ENCODE peak calls at places on chromosomes 16 and 17, in four cellular contexts. One of them, this sample, is unnamed.

GRCh38 chr17:223723-224471 is 42.4 kb upstream of the DOC2B start:
- DNase-seq in fibroblast of lung: no peak
- DNase-seq in HFFc6: no peak
- DNase-seq in ascending aorta: no peak
- DNase-seq in this sample: no peak

GRCh38 chr17:35345926-35346771 is 27.3 kb downstream of the SLFN11 start:
- DNase-seq in fibroblast of lung: peak; percentile 33
- DNase-seq in HFFc6: peak; percentile 68
- DNase-seq in ascending aorta: no peak
- DNase-seq in this sample: peak; percentile 38

GRCh38 chr16:23836404-23837291 is 865 bp downstream of the PRKCB start:
- DNase-seq in fibroblast of lung: no peak
- DNase-seq in HFFc6: no peak
- DNase-seq in ascending aorta: no peak
- DNase-seq in this sample: no peak

GRCh38 chr17:60604686-60605334 is 4.8 kb downstream of the PPM1D start:
- DNase-seq in fibroblast of lung: peak; percentile 88
- DNase-seq in HFFc6: peak; percentile 70
- DNase-seq in ascending aorta: peak; percentile 24
- DNase-seq in this sample: peak; percentile 44

GRCh38 chr17:27540300-27541105 is 84.3 kb downstream of the KSR1 start:
- DNase-seq in fibroblast of lung: peak; percentile 100
- DNase-seq in HFFc6: peak; percentile 81
- DNase-seq in ascending aorta: peak; percentile 69
- DNase-seq in this sample: peak; percentile 100

GRCh38 chr17:62652251-62653001 is 25.0 kb downstream of the MRC2 start:
- DNase-seq in fibroblast of lung: peak; percentile 86
- DNase-seq in HFFc6: peak; percentile 78
- DNase-seq in ascending aorta: peak; percentile 42
- DNase-seq in this sample: peak; percentile 47

GRCh38 chr16:4936991-4937781 is at the start of gene PPL:
- DNase-seq in fibroblast of lung: no peak
- DNase-seq in HFFc6: no peak
- DNase-seq in ascending aorta: no peak
- DNase-seq in this sample: no peak

GRCh38 chr16:14564881-14565687 is 65.0 kb downstream of the PARN start:
- DNase-seq in fibroblast of lung: peak; percentile 21
- DNase-seq in HFFc6: peak; percentile 32
- DNase-seq in ascending aorta: no peak
- DNase-seq in this sample: peak; percentile 61

GRCh38 chr16:56600398-56600999 is 7.9 kb upstream of the MT2A start:
- DNase-seq in fibroblast of lung: peak; percentile 55
- DNase-seq in HFFc6: peak; percentile 73
- DNase-seq in ascending aorta: no peak
- DNase-seq in this sample: peak; percentile 79
- TF ChIP-seq CTCF in fibroblast of lung: peak; percentile 81
- TF ChIP-seq CTCF in HFFc6: peak; percentile 87
- TF ChIP-seq CTCF in ascending aorta: peak; percentile 50
- TF ChIP-seq CTCF in this sample: peak; percentile 83

GRCh38 chr17:8222630-8223355 is 12.4 kb upstream of the AURKB start:
- DNase-seq in fibroblast of lung: peak; percentile 92
- DNase-seq in HFFc6: peak; percentile 96
- DNase-seq in ascending aorta: peak; percentile 79
- DNase-seq in this sample: peak; percentile 96

GRCh38 chr17:8221663-8222379 is 11.4 kb upstream of the AURKB start:
- DNase-seq in fibroblast of lung: peak; percentile 86
- DNase-seq in HFFc6: peak; percentile 88
- DNase-seq in ascending aorta: peak; percentile 38
- DNase-seq in this sample: peak; percentile 94

GRCh38 chr17:8224891-8225812 is 14.8 kb upstream of the AURKB start:
- DNase-seq in fibroblast of lung: no peak
- DNase-seq in HFFc6: no peak
- DNase-seq in ascending aorta: no peak
- DNase-seq in this sample: no peak

GRCh38 chr17:8222380-8222629 is 11.9 kb upstream of the AURKB start:
- DNase-seq in fibroblast of lung: no peak
- DNase-seq in HFFc6: no peak
- DNase-seq in ascending aorta: no peak
- DNase-seq in this sample: no peak

DNA sequence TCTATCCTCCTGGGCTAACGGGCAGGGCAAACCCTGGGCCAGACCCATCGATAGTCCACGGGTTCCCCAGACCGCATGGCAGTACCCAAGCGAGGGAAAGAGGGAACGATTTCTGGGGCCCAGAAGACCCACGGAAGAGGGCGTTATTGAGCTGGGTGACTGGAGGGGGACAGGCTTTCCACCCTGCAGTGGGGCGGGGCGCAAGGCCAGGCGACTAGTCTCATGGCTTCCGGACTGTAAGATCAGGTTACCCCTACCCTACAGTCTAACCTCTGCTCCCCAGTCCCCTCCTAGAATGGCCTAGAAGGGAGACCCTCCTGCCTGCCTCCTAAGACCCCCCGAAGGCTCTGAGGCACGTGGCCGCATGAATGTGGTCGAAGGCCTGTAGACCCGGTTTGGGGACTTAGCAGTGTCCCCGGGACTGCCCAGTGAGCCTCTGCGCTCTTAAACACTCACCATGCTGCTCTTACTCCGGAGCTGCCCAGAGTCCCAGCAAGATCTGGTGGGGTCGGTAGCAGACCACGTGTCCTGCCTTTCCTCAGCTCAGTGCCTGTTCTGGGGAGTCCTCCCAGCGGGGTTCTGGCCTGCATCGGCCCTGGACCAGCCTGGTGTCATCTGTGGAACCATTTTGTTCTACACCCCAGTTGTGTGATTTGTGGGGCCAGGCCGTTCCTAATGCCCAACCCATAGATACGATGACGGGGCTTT is 13.1 kb upstream of the AURKB start:
- DNase-seq in fibroblast of lung: peak; percentile 50
- DNase-seq in HFFc6: peak; percentile 41
- DNase-seq in ascending aorta: no peak
- DNase-seq in this sample: peak; percentile 52
- TF ChIP-seq CTCF in fibroblast of lung: peak; percentile 30
- TF ChIP-seq CTCF in HFFc6: peak; percentile 61
- TF ChIP-seq CTCF in ascending aorta: no peak
- TF ChIP-seq CTCF in this sample: peak; percentile 41

DNA sequence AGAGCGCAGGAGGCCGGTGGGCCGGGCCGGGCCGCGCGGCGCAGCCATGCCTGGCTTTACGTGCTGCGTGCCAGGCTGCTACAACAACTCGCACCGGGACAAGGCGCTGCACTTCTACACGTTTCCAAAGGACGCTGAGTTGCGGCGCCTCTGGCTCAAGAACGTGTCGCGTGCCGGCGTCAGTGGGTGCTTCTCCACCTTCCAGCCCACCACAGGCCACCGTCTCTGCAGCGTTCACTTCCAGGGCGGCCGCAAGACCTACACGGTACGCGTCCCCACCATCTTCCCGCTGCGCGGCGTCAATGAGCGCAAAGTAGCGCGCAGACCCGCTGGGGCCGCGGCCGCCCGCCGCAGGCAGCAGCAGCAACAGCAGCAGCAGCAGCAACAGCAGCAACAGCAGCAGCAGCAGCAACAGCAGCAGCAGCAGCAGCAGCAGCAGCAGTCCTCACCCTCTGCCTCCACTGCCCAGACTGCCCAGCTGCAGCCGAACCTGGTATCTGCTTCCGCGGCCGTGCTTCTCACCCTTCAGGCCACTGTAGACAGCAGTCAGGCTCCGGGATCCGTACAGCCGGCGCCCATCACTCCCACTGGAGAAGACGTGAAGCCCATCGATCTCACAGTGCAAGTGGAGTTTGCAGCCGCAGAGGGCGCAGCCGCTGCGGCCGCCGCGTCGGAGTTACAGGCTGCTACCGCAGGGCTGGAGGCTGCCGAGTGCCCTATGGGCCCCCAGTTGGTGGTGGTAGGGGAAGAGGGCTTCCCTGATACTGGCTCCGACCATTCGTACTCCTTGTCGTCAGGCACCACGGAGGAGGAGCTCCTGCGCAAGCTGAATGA is 606 bp downstream of the THAP11 start:
- DNase-seq in fibroblast of lung: peak; percentile 63
- DNase-seq in HFFc6: peak; percentile 30
- DNase-seq in ascending aorta: no peak
- DNase-seq in this sample: peak; percentile 69
- TF ChIP-seq CTCF in fibroblast of lung: peak; percentile 33
- TF ChIP-seq CTCF in HFFc6: peak; percentile 55
- TF ChIP-seq CTCF in ascending aorta: peak; percentile 4
- TF ChIP-seq CTCF in this sample: peak; percentile 55

DNA sequence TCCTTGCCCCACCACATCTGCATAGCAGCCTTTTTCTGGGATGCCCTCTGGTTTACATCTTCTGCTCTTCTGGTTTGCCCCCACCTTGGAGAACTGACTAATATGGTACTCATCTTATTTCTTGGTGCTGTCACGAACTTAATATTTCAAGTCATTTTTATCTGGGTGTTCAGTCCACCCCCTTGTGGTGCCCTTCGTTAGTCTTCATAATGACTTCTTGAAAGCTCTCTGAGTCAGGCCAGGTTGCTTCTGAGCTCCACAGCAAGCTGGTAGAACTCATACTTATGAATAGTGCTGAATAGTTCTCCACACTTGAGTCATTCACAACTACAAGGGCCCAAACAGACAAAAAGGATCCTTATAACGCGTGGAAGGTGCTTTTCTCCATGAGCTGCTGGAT is 35.8 kb upstream of the TEKT3 start:
- DNase-seq in fibroblast of lung: peak; percentile 86
- DNase-seq in HFFc6: peak; percentile 90
- DNase-seq in ascending aorta: no peak
- DNase-seq in this sample: peak; percentile 58
- TF ChIP-seq CTCF in fibroblast of lung: no peak
- TF ChIP-seq CTCF in HFFc6: peak; percentile 75
- TF ChIP-seq CTCF in ascending aorta: no peak
- TF ChIP-seq CTCF in this sample: peak; percentile 25

GRCh38 chr17:5050281-5050680 is 15.1 kb upstream of the SLC52A1 start:
- DNase-seq in fibroblast of lung: no peak
- DNase-seq in HFFc6: no peak
- DNase-seq in ascending aorta: no peak
- DNase-seq in this sample: peak; percentile 55

DNA sequence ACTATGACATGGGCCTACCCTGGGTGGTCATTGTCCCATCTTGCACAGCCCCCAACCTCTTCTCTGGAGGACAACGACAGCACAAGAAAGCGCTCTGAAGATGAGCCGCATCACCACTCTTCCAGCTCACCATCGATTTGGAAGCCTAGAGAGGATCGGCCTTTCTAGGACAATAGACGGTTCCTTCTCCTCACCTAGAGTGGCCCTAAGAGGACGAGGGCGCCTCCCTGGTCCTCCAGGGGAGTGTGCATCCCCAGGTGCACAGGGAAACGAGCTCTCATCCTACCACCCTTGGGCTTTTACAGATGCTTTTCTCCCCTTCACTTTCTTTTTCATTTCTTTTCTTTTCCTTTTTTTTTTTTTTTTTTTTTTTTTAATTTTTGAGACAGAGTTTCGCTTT is 20.3 kb upstream of the SLC52A1 start:
- DNase-seq in fibroblast of lung: no peak
- DNase-seq in HFFc6: no peak
- DNase-seq in ascending aorta: no peak
- DNase-seq in this sample: no peak
- TF ChIP-seq CTCF in fibroblast of lung: no peak
- TF ChIP-seq CTCF in HFFc6: no peak
- TF ChIP-seq CTCF in ascending aorta: no peak
- TF ChIP-seq CTCF in this sample: no peak

This sample was measured in choroid plexus epithelial cell.